ENCODE peak calls at places on chromosomes 2 and 18, in seven cellular contexts. T is HepG2, A is HCT116, N is K562, L is SK-N-SH, V is H1, R is GM12878. U is an unnamed sample.

GRCh38 chr2:13227543-13227942 is 510.8 kb downstream of the TRIB2 start:
- DNase-seq in T (no peak), A (no peak), N (no peak), L (no peak), V (no peak), R (no peak), U (no peak)

GRCh38 chr2:121869873-121870272 is 114.4 kb downstream of the TSN start:
- DNase-seq in T (no peak), A (no peak), N (no peak), L (no peak), V (no peak), R (no peak), U (no peak)

GRCh38 chr2:208608436-208608835 is 201.8 kb downstream of the PTH2R start:
- DNase-seq in T (no peak), A (no peak), N (no peak), L (no peak), V (no peak), R (no peak), U (no peak)

GRCh38 chr18:74456409-74457042 is 582 bp downstream of the DIPK1C start:
- DNase-seq in T (no peak), A (no peak), N (no peak), L (no peak), V (peak), R (no peak), U (no peak)

GRCh38 chr18:4024702-4025101 is 430.4 kb downstream of the DLGAP1 start:
- DNase-seq in T (no peak), A (no peak), N (no peak), L (no peak), V (no peak), R (no peak), U (no peak)

GRCh38 chr2:144671695-144672094 is 151.8 kb upstream of the ZEB2 start:
- DNase-seq in T (no peak), A (no peak), N (no peak), L (no peak), V (no peak), R (no peak), U (no peak)

GRCh38 chr2:107354143-107354542 is 468.2 kb upstream of the ST6GAL2 start:
- DNase-seq in T (no peak), A (no peak), N (no peak), L (peak), V (no peak), R (no peak), U (no peak)

GRCh38 chr2:239245872-239246701 is 154.7 kb downstream of the HDAC4 start:
- DNase-seq in T (no peak), A (no peak), N (no peak), L (peak), V (no peak), R (no peak), U (no peak)

GRCh38 chr18:32372381-32373061 is 98.2 kb downstream of the GAREM1 start:
- DNase-seq in T (peak), A (peak), N (no peak), L (no peak), V (no peak), R (no peak), U (no peak)

GRCh38 chr2:107712857-107713256 is 113.8 kb upstream of the RGPD4 start:
- DNase-seq in T (no peak), A (no peak), N (no peak), L (no peak), V (no peak), R (no peak), U (no peak)

GRCh38 chr2:224518806-224519580 is 66.2 kb downstream of the CUL3 start:
- DNase-seq in T (no peak), A (no peak), N (no peak), L (no peak), V (no peak), R (no peak), U (no peak)

GRCh38 chr2:105789745-105790466 is 45.2 kb downstream of the NCK2 start:
- DNase-seq in T (no peak), A (no peak), N (no peak), L (no peak), V (no peak), R (peak), U (no peak)

GRCh38 chr2:46180189-46180588 is 117.0 kb upstream of the EPAS1 start:
- DNase-seq in T (no peak), A (no peak), N (no peak), L (no peak), V (no peak), R (no peak), U (no peak)

GRCh38 chr18:51196811-51197660 is 445 bp downstream of the MEX3C start:
- DNase-seq in T (no peak), A (no peak), N (peak), L (peak), V (peak), R (no peak), U (no peak)

GRCh38 chr18:34461266-34461665 is 236.6 kb upstream of the NOL4 start:
- DNase-seq in T (no peak), A (no peak), N (no peak), L (no peak), V (no peak), R (no peak), U (no peak)

GRCh38 chr2:195834836-195835235 is 177.8 kb downstream of the SLC39A10 start:
- DNase-seq in T (no peak), A (no peak), N (no peak), L (no peak), V (no peak), R (no peak), U (no peak)

GRCh38 chr2:185978634-185979405 is 240.2 kb downstream of the FSIP2 start:
- DNase-seq in T (no peak), A (peak), N (no peak), L (peak), V (no peak), R (no peak), U (no peak)

GRCh38 chr2:71781695-71782228 is 328.4 kb downstream of the DYSF start:
- DNase-seq in T (no peak), A (no peak), N (no peak), L (no peak), V (no peak), R (no peak), U (no peak)

GRCh38 chr2:180730976-180731375 is 249.4 kb upstream of the UBE2E3 start:
- DNase-seq in T (peak), A (no peak), N (no peak), L (no peak), V (no peak), R (no peak), U (no peak)

GRCh38 chr2:119715409-119716295 is 36.7 kb downstream of the TMEM177 start:
- DNase-seq in T (peak), A (no peak), N (no peak), L (no peak), V (no peak), R (no peak), U (no peak)

GRCh38 chr2:136765256-136765735 is at the start of gene THSD7B:
- DNase-seq in T (no peak), A (no peak), N (no peak), L (peak), V (peak), R (no peak), U (no peak)

GRCh38 chr2:5694016-5694690 is 2.0 kb downstream of the SOX11 start:
- DNase-seq in T (no peak), A (no peak), N (no peak), L (peak), V (no peak), R (no peak), U (no peak)
- H3K9ac ChIP-seq in T (no peak), A (no peak), N (no peak), L (peak), V (peak), R (no peak), U (peak)

GRCh38 chr2:157572725-157573124 is 55.9 kb downstream of the ACVR1C start:
- DNase-seq in T (peak), A (peak), N (no peak), L (peak), V (no peak), R (no peak), U (no peak)
- TF ChIP-seq YY1 in T (no peak), A (no peak), N (no peak), L (no peak), V (no peak), R (no peak), U (no peak)

DNA sequence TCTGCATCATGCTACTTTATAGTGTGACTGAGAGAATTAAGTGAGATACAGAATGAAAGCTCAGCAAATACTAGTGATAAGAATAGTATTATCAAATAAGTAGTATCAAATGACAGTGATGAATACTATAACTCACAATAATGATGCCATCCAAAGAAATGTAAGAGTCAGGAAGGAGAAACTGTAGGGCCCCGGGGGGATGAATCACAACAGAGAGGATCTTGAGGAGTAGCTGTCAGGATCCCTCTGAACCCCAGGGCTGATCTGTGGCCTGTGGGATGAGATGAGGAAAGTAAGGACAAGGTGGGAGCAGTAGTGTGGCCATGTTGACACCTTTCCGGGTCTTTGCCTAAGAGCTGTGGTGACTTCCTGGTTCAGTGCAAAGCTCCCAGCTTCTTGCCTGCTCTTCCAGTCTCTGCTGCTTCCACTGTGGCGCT is 166.7 kb downstream of the MYO3B start:
- DNase-seq in T (no peak), A (no peak), N (no peak), L (no peak), V (no peak), R (no peak), U (no peak)
- H3K4me3 ChIP-seq in T (no peak), A (no peak), N (no peak), L (no peak), V (no peak), R (no peak), U (no peak)

GRCh38 chr18:2917255-2918047 is 70.6 kb downstream of the EMILIN2 start:
- DNase-seq in T (no peak), A (no peak), N (no peak), L (no peak), V (peak), R (no peak), U (no peak)
- H3K9ac ChIP-seq in T (no peak), A (no peak), N (no peak), L (no peak), V (no peak), R (no peak), U (no peak)

GRCh38 chr2:229783108-229783721 is 68.9 kb upstream of the DNER start:
- DNase-seq in T (no peak), A (no peak), N (no peak), L (no peak), V (no peak), R (peak), U (no peak)
- TF ChIP-seq YY1 in T (no peak), A (no peak), N (no peak), L (no peak), V (no peak), R (no peak), U (no peak)

GRCh38 chr18:10477863-10478260 is 23.4 kb downstream of the APCDD1 start:
- DNase-seq in T (no peak), A (no peak), N (no peak), L (no peak), V (no peak), R (no peak), U (no peak)

GRCh38 chr18:10474309-10474708 is 19.9 kb downstream of the APCDD1 start:
- DNase-seq in T (no peak), A (no peak), N (no peak), L (no peak), V (no peak), R (no peak), U (no peak)

GRCh38 chr18:10476430-10476829 is 22.0 kb downstream of the APCDD1 start:
- DNase-seq in T (no peak), A (no peak), N (no peak), L (peak), V (no peak), R (no peak), U (no peak)

GRCh38 chr18:10477121-10477862 is 22.9 kb downstream of the APCDD1 start:
- DNase-seq in T (no peak), A (no peak), N (no peak), L (no peak), V (no peak), R (no peak), U (no peak)

DNA sequence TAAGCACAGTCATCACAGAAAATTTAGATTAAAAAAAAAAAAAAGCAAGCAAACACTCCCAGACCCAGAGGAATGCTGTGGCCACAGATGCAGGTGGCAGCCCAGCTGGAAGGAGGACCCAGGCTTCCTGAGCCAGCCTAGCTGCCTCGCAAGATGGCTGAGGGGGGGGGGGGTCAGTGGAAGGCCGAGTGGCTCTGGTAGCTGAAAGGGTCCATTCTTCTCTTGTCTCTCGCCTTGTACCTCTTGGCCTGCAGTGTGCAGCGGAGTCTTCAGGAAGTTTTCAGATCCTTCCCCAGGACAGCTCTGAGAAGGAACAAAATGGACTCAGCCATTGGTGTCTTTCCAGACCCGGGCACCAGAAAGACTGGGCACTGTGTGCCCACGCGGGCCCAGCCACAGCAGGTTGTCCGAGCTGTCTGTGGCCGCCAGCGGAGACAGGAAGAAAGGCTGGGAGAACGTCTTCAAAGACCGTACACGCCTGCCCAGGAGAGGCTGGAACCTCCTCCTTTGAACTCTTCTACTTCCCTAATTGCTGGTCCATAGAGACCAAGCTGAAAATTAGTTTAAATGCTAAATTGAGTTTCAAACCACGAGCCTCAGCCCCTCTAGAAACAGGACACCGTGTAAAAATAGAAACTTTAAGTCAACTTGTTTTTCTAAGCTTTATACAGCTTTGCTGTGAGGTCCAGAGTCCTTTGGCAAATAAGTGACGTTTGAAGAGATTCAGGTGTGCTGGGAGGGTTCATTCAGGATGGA is 21.4 kb downstream of the APCDD1 start:
- DNase-seq in T (no peak), A (no peak), N (no peak), L (no peak), V (no peak), R (no peak), U (no peak)
- H3K4me3 ChIP-seq in T (no peak), A (no peak), N (no peak), L (no peak), V (no peak), R (no peak), U (no peak)

GRCh38 chr2:233384017-233384416 is 29.7 kb downstream of the DGKD start:
- DNase-seq in T (no peak), A (no peak), N (peak), L (peak), V (no peak), R (no peak), U (no peak)
- H3K9ac ChIP-seq in T (no peak), A (no peak), N (no peak), L (no peak), V (no peak), R (no peak), U (no peak)

DNA sequence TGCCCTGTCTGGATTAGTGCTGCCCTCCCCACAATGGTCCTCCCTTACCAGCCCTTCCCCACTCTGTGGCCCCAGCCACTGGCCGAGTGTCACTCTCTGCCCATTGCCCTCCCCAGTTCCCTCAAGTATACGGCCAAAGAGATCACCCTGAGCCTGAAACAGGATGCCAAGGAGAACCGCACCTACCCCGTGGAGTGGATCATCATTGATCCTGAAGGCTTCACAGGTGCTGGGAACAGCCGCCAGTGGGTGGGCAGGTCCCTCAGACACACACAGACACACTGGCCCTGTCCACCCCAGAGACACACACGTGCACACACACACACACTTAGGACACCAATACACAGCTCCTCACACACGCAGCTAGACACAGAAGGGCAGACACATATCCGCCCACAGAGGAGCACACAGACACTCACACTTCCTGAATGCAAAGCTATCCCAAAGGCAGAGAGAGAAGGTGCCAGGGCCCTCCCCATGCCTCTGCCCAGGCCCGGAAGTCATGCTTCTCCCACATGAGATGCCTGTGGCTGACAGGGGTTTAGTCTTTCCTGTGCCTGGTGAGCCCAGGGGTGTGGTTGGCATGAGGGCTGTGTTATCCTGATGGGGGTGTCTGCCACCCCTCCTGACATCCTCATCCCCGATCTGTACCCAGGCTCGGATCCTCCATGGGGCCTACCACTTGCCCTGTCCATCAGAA is 2.9 kb downstream of the CHRND start:
- DNase-seq in T (no peak), A (no peak), N (no peak), L (peak), V (no peak), R (no peak), U (no peak)
- TF ChIP-seq YY1 in T (no peak), A (no peak), N (no peak), L (no peak), V (no peak), R (no peak), U (no peak)

GRCh38 chr2:210667726-210668125 is 111.3 kb downstream of the CPS1 start:
- DNase-seq in T (no peak), A (no peak), N (no peak), L (no peak), V (no peak), R (no peak), U (no peak)

GRCh38 chr2:210662557-210662956 is 106.2 kb downstream of the CPS1 start:
- DNase-seq in T (peak), A (no peak), N (no peak), L (no peak), V (no peak), R (no peak), U (no peak)

GRCh38 chr2:210660751-210661150 is 104.4 kb downstream of the CPS1 start:
- DNase-seq in T (no peak), A (no peak), N (no peak), L (no peak), V (no peak), R (no peak), U (no peak)

GRCh38 chr2:210663574-210663973 is 107.2 kb downstream of the CPS1 start:
- DNase-seq in T (peak), A (no peak), N (peak), L (peak), V (no peak), R (no peak), U (peak)
- H3K4me3 ChIP-seq in T (no peak), A (no peak), N (no peak), L (no peak), V (no peak), R (no peak), U (no peak)

GRCh38 chr2:100752628-100753333 is 67.2 kb upstream of the NPAS2 start:
- DNase-seq in T (peak), A (no peak), N (no peak), L (no peak), V (no peak), R (no peak), U (no peak)
- H3K9ac ChIP-seq in T (no peak), A (no peak), N (no peak), L (peak), V (no peak), R (no peak), U (no peak)

U was measured in NT2/D1.